ENCODE peak calls at places on chromosomes 13 and 19, in five cellular contexts. One of them, this sample, is unnamed.

GRCh38 chr13:29583073-29583785 is 12.3 kb downstream of the SLC7A1 start:
- DNase-seq in ascending aorta: no peak
- DNase-seq in osteoblast: peak; percentile 95
- DNase-seq in upper lobe of right lung: no peak
- DNase-seq in colonic mucosa: peak; percentile 67
- DNase-seq in this sample: no peak

GRCh38 chr19:4405977-4406376 is 3.5 kb downstream of the CHAF1A start:
- DNase-seq in ascending aorta: no peak
- DNase-seq in colonic mucosa: no peak
- DNase-seq in osteoblast: no peak
- DNase-seq in upper lobe of right lung: no peak
- DNase-seq in this sample: no peak

GRCh38 chr13:46352810-46353209 is 34.2 kb downstream of the RUBCNL start:
- DNase-seq in ascending aorta: no peak
- DNase-seq in osteoblast: no peak
- DNase-seq in colonic mucosa: no peak
- DNase-seq in upper lobe of right lung: peak; percentile 67
- DNase-seq in this sample: no peak

GRCh38 chr13:78618411-78618810 is 15.1 kb upstream of the POU4F1 start:
- DNase-seq in ascending aorta: no peak
- DNase-seq in osteoblast: no peak
- DNase-seq in colonic mucosa: no peak
- DNase-seq in upper lobe of right lung: no peak
- DNase-seq in this sample: no peak

GRCh38 chr13:20769834-20770233 is 3.9 kb downstream of the EEF1AKMT1 start:
- DNase-seq in upper lobe of right lung: no peak
- DNase-seq in colonic mucosa: no peak
- DNase-seq in osteoblast: no peak
- DNase-seq in ascending aorta: no peak
- DNase-seq in this sample: no peak

GRCh38 chr13:28117689-28118377 is 17.5 kb upstream of the FLT3 start:
- DNase-seq in upper lobe of right lung: no peak
- DNase-seq in ascending aorta: no peak
- DNase-seq in osteoblast: no peak
- DNase-seq in colonic mucosa: peak; percentile 59
- DNase-seq in this sample: no peak

GRCh38 chr19:2888739-2889224 is 11.9 kb upstream of the ZNF57 start:
- DNase-seq in colonic mucosa: no peak
- DNase-seq in upper lobe of right lung: no peak
- DNase-seq in osteoblast: no peak
- DNase-seq in ascending aorta: no peak
- DNase-seq in this sample: no peak

GRCh38 chr13:24187185-24187584 is 26.7 kb downstream of the SPATA13 start:
- DNase-seq in colonic mucosa: no peak
- DNase-seq in ascending aorta: no peak
- DNase-seq in upper lobe of right lung: no peak
- DNase-seq in osteoblast: peak; percentile 47
- DNase-seq in this sample: no peak

GRCh38 chr19:3459322-3459881 is 20.9 kb downstream of the SMIM24 start:
- DNase-seq in ascending aorta: peak; percentile 96
- DNase-seq in colonic mucosa: peak; percentile 65
- DNase-seq in osteoblast: peak; percentile 100
- DNase-seq in upper lobe of right lung: peak; percentile 83
- DNase-seq in this sample: no peak

GRCh38 chr13:110676511-110677204 is 29.3 kb downstream of the CARS2 start:
- DNase-seq in colonic mucosa: no peak
- DNase-seq in upper lobe of right lung: no peak
- DNase-seq in osteoblast: peak; percentile 62
- DNase-seq in ascending aorta: peak; percentile 56
- DNase-seq in this sample: no peak

GRCh38 chr19:42099336-42099925 is 23.5 kb downstream of the ZNF574 start:
- DNase-seq in osteoblast: peak; percentile 31
- DNase-seq in colonic mucosa: no peak
- DNase-seq in upper lobe of right lung: no peak
- DNase-seq in ascending aorta: no peak
- DNase-seq in this sample: no peak

GRCh38 chr13:62747629-62748028 is 1332.0 kb upstream of the PCDH20 start:
- DNase-seq in upper lobe of right lung: no peak
- DNase-seq in colonic mucosa: no peak
- DNase-seq in osteoblast: no peak
- DNase-seq in ascending aorta: no peak
- DNase-seq in this sample: no peak

GRCh38 chr13:70714993-70715392 is 606.7 kb upstream of the KLHL1 start:
- DNase-seq in upper lobe of right lung: no peak
- DNase-seq in osteoblast: no peak
- DNase-seq in colonic mucosa: no peak
- DNase-seq in ascending aorta: no peak
- DNase-seq in this sample: no peak

GRCh38 chr13:60016229-60016628 is 147.5 kb downstream of the DIAPH3 start:
- DNase-seq in osteoblast: no peak
- DNase-seq in colonic mucosa: no peak
- DNase-seq in ascending aorta: no peak
- DNase-seq in upper lobe of right lung: no peak
- DNase-seq in this sample: no peak

GRCh38 chr19:3057275-3057714 is 5.0 kb downstream of the TLE5 start:
- DNase-seq in upper lobe of right lung: peak; percentile 93
- DNase-seq in ascending aorta: peak; percentile 92
- DNase-seq in osteoblast: peak; percentile 96
- DNase-seq in colonic mucosa: peak; percentile 61
- DNase-seq in this sample: no peak

GRCh38 chr13:30615851-30616311 is 1.8 kb upstream of the USPL1 start:
- DNase-seq in ascending aorta: no peak
- DNase-seq in osteoblast: no peak
- DNase-seq in colonic mucosa: no peak
- DNase-seq in upper lobe of right lung: no peak
- DNase-seq in this sample: no peak

GRCh38 chr19:9528757-9529336 is 9.6 kb downstream of the ZNF426 start:
- DNase-seq in upper lobe of right lung: no peak
- DNase-seq in ascending aorta: no peak
- DNase-seq in colonic mucosa: no peak
- DNase-seq in osteoblast: no peak
- DNase-seq in this sample: no peak

GRCh38 chr19:11238041-11238440 is 1.4 kb upstream of the ANGPTL8 start:
- DNase-seq in osteoblast: peak; percentile 77
- DNase-seq in upper lobe of right lung: no peak
- DNase-seq in colonic mucosa: no peak
- DNase-seq in ascending aorta: no peak
- DNase-seq in this sample: no peak

GRCh38 chr13:23268441-23268840 is 87.7 kb downstream of the SGCG start:
- DNase-seq in colonic mucosa: no peak
- DNase-seq in osteoblast: no peak
- DNase-seq in ascending aorta: no peak
- DNase-seq in upper lobe of right lung: no peak
- DNase-seq in this sample: no peak

GRCh38 chr13:29683041-29683440 is 87.6 kb upstream of the SLC7A1 start:
- DNase-seq in osteoblast: no peak
- DNase-seq in upper lobe of right lung: no peak
- DNase-seq in ascending aorta: no peak
- DNase-seq in colonic mucosa: no peak
- DNase-seq in this sample: no peak

GRCh38 chr19:7458675-7459074 is 30.2 kb downstream of the PEX11G start:
- DNase-seq in colonic mucosa: no peak
- DNase-seq in ascending aorta: no peak
- DNase-seq in upper lobe of right lung: no peak
- DNase-seq in osteoblast: no peak
- DNase-seq in this sample: no peak

GRCh38 chr13:27978301-27978968 is 9.3 kb upstream of the CDX2 start:
- DNase-seq in osteoblast: peak; percentile 66
- DNase-seq in upper lobe of right lung: peak; percentile 58
- DNase-seq in ascending aorta: no peak
- DNase-seq in colonic mucosa: peak; percentile 73
- DNase-seq in this sample: no peak

GRCh38 chr13:109981000-109981399 is 194.6 kb upstream of the IRS2 start:
- DNase-seq in osteoblast: no peak
- DNase-seq in colonic mucosa: no peak
- DNase-seq in ascending aorta: no peak
- DNase-seq in upper lobe of right lung: no peak
- DNase-seq in this sample: no peak

GRCh38 chr19:42158926-42159325 is 26.7 kb upstream of the POU2F2 start:
- DNase-seq in upper lobe of right lung: no peak
- DNase-seq in colonic mucosa: no peak
- DNase-seq in osteoblast: peak; percentile 51
- DNase-seq in ascending aorta: no peak
- DNase-seq in this sample: no peak

GRCh38 chr19:29878973-29879654 is 62.9 kb upstream of the URI1 start:
- DNase-seq in osteoblast: peak; percentile 92
- DNase-seq in upper lobe of right lung: no peak
- DNase-seq in ascending aorta: peak; percentile 74
- DNase-seq in colonic mucosa: no peak
- DNase-seq in this sample: no peak

GRCh38 chr19:3407556-3408516 is 41.5 kb downstream of the NFIC start:
- DNase-seq in colonic mucosa: no peak
- DNase-seq in upper lobe of right lung: no peak
- DNase-seq in ascending aorta: peak; percentile 80
- DNase-seq in osteoblast: peak; percentile 78
- DNase-seq in this sample: no peak

GRCh38 chr19:14450168-14450874 is 17.2 kb downstream of the PKN1 start:
- DNase-seq in colonic mucosa: peak; percentile 39
- DNase-seq in upper lobe of right lung: peak; percentile 77
- DNase-seq in osteoblast: peak; percentile 77
- DNase-seq in ascending aorta: no peak
- DNase-seq in this sample: no peak

GRCh38 chr13:76038920-76039716 is 403.0 kb downstream of the LMO7 start:
- DNase-seq in colonic mucosa: no peak
- DNase-seq in osteoblast: no peak
- DNase-seq in ascending aorta: no peak
- DNase-seq in upper lobe of right lung: peak; percentile 13
- DNase-seq in this sample: no peak

GRCh38 chr19:34308381-34309367 is 54.3 kb downstream of the GARRE1 start:
- DNase-seq in upper lobe of right lung: no peak
- DNase-seq in ascending aorta: no peak
- DNase-seq in colonic mucosa: no peak
- DNase-seq in osteoblast: peak; percentile 8
- DNase-seq in this sample: no peak

GRCh38 chr19:8253678-8254077 is 44.5 kb downstream of the CERS4 start:
- DNase-seq in colonic mucosa: no peak
- DNase-seq in ascending aorta: no peak
- DNase-seq in upper lobe of right lung: no peak
- DNase-seq in osteoblast: peak; percentile 84
- DNase-seq in this sample: no peak

GRCh38 chr19:14441041-14441938 is 8.2 kb downstream of the PKN1 start:
- DNase-seq in osteoblast: peak; percentile 71
- DNase-seq in colonic mucosa: no peak
- DNase-seq in upper lobe of right lung: no peak
- DNase-seq in ascending aorta: no peak
- DNase-seq in this sample: no peak

GRCh38 chr19:30071871-30072270 is 129.8 kb downstream of the URI1 start:
- DNase-seq in upper lobe of right lung: peak; percentile 34
- DNase-seq in ascending aorta: peak; percentile 50
- DNase-seq in osteoblast: peak; percentile 64
- DNase-seq in colonic mucosa: no peak
- DNase-seq in this sample: no peak

GRCh38 chr13:24184855-24185254 is 24.3 kb downstream of the SPATA13 start:
- DNase-seq in ascending aorta: no peak
- DNase-seq in colonic mucosa: no peak
- DNase-seq in osteoblast: no peak
- DNase-seq in upper lobe of right lung: no peak
- DNase-seq in this sample: no peak

GRCh38 chr19:49761625-49762311 is 1.3 kb downstream of the TSKS start:
- DNase-seq in colonic mucosa: no peak
- DNase-seq in osteoblast: no peak
- DNase-seq in ascending aorta: no peak
- DNase-seq in upper lobe of right lung: no peak
- DNase-seq in this sample: no peak
- TF ChIP-seq CTCF in colonic mucosa: no peak
- TF ChIP-seq CTCF in osteoblast: peak; percentile 17
- TF ChIP-seq CTCF in ascending aorta: no peak
- TF ChIP-seq CTCF in upper lobe of right lung: peak; percentile 20
- TF ChIP-seq CTCF in this sample: no peak

DNA sequence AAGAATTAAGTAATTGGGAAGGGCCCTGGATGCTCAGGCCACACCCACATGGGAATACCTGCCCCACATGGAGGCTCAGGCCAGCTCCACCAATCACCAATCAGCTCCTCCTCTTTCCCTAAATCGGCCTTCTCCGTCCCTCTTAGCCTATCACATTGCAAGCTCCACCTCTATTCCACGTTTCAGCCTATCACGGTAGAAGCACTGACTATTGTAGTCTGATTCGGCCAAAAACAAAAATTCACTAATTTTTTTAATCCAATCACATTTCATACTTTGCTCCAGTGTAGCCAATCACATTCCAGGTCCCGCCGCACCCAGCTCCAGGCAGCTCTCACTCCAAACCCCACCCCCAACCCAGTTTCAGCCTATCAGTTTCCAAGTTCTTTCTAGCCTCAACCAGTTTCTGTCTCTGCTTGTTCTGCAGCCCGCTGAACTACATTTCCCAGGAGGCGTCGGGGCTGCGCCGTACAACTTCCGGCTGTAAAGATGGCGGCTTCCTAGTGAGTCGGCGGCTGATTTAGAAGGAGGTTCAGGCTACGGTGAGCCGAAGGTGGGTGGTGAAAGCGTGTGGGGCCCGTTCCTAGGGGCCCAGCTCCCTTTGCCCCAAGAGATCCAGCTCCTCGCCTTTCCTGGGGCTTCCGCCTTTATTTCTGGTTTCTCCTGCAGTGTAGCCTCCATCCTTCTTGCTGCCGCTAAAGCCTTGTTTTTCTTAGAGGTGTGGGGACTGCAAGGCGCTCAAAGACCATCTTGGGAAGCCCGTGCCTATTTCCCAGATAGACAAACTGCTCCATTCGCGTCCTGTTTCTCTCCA is at the start of gene BABAM1:
- DNase-seq in colonic mucosa: peak; percentile 98
- DNase-seq in upper lobe of right lung: peak; percentile 94
- DNase-seq in osteoblast: peak; percentile 100
- DNase-seq in ascending aorta: peak; percentile 99
- DNase-seq in this sample: peak; percentile 94
- H3K4me3 ChIP-seq in colonic mucosa: peak within 1 kb of the TSS; percentile 67
- H3K4me3 ChIP-seq in upper lobe of right lung: peak within 1 kb of the TSS; percentile 70
- H3K4me3 ChIP-seq in osteoblast: peak within 1 kb of the TSS; percentile 83
- H3K4me3 ChIP-seq in ascending aorta: peak within 1 kb of the TSS; percentile 96
- H3K4me3 ChIP-seq in this sample: peak within 1 kb of the TSS; percentile 89

GRCh38 chr19:38386968-38387549 is 775 bp downstream of the GGN start:
- DNase-seq in upper lobe of right lung: no peak
- DNase-seq in osteoblast: peak; percentile 93
- DNase-seq in colonic mucosa: peak; percentile 27
- DNase-seq in ascending aorta: no peak
- DNase-seq in this sample: no peak
- H3K27ac ChIP-seq in upper lobe of right lung: no peak overlapping the region
- H3K27ac ChIP-seq in osteoblast: peak overlapping the region; percentile 37
- H3K27ac ChIP-seq in colonic mucosa: peak overlapping the region; percentile 37
- H3K27ac ChIP-seq in ascending aorta: peak overlapping the region; percentile 91
- H3K27ac ChIP-seq in this sample: peak overlapping the region; percentile 71

DNA sequence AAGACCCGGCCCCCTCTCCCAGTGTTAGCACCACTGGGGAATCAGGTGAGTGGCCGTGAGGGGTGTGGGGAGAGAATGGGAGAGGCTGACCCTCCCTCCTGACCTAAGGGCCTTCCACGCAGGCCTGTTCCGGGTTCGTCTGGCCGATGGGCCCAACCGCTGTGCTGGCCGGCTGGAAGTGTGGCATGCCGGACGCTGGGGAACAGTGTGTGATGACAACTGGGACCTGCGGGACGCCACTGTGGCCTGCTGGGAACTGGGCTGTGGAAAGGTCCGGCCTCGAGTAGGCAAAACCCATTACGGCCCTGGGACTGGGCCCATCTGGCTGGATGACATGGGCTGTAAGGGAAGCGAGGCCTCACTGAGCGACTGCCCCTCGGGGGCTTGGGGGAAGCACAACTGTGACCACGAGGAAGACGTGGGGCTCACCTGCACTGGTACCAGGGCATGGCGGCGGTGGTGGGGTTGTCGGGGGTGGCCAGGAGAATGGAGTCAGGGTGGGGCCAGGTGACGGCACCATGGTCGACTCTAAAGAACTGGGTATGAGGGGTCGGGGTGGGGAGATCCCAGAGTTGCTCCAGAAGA is 12.2 kb downstream of the SSC5D start:
- DNase-seq in osteoblast: peak; percentile 59
- DNase-seq in colonic mucosa: no peak
- DNase-seq in ascending aorta: no peak
- DNase-seq in upper lobe of right lung: no peak
- DNase-seq in this sample: no peak
- TF ChIP-seq CTCF in osteoblast: no peak
- TF ChIP-seq CTCF in colonic mucosa: no peak
- TF ChIP-seq CTCF in ascending aorta: no peak
- TF ChIP-seq CTCF in upper lobe of right lung: no peak
- TF ChIP-seq CTCF in this sample: no peak